ENCODE peak calls at places on chromosome 10, in six cellular contexts. D is HepG2, A is HCT116, M is H1, T is K562, E is GM12878. K is an unnamed sample.

GRCh38 chr10:317219-317868 is 182.1 kb downstream of the ZMYND11 start:
- DNase-seq in A (no peak), D (no peak), T (no peak), M (no peak), E (peak), K (no peak)

GRCh38 chr10:78437407-78437768 is 403.7 kb downstream of the RPS24 start:
- DNase-seq in E (no peak), T (no peak), M (no peak), A (no peak), D (no peak), K (no peak)

GRCh38 chr10:28938745-28939144 is 261.4 kb downstream of the BAMBI start:
- DNase-seq in D (no peak), M (no peak), E (no peak), T (no peak), A (no peak), K (no peak)

GRCh38 chr10:133359554-133359971 is 1.7 kb upstream of the FUOM start:
- DNase-seq in T (peak), E (no peak), A (no peak), M (no peak), D (peak), K (no peak)

GRCh38 chr10:92538231-92538958 is 35.5 kb downstream of the IDE start:
- DNase-seq in D (no peak), M (no peak), E (no peak), T (no peak), A (no peak), K (no peak)

GRCh38 chr10:36534471-36535002 is 590.9 kb upstream of the ANKRD30A start:
- DNase-seq in D (no peak), M (no peak), A (no peak), T (no peak), E (no peak), K (no peak)

GRCh38 chr10:1243486-1244182 is 187.4 kb downstream of the WDR37 start:
- DNase-seq in A (no peak), E (no peak), T (peak), D (no peak), M (peak), K (peak)

GRCh38 chr10:119030421-119031250 is 1.1 kb downstream of the NANOS1 start:
- DNase-seq in E (peak), T (peak), M (peak), A (peak), D (peak), K (peak)

GRCh38 chr10:104339469-104340098 is 1.3 kb upstream of the ITPRIP start:
- DNase-seq in A (no peak), E (no peak), T (peak), M (peak), D (peak), K (no peak)

GRCh38 chr10:17607603-17608332 is 9.4 kb downstream of the HACD1 start:
- DNase-seq in M (no peak), A (peak), D (peak), E (no peak), T (peak), K (no peak)

GRCh38 chr10:114492351-114493037 is 88.2 kb upstream of the AFAP1L2 start:
- DNase-seq in E (no peak), D (no peak), A (no peak), M (no peak), T (no peak), K (no peak)

GRCh38 chr10:106582291-106582690 is 582.2 kb downstream of the SORCS1 start:
- DNase-seq in T (no peak), A (no peak), D (no peak), M (no peak), E (no peak), K (no peak)

GRCh38 chr10:73998623-73999622 is 1.0 kb downstream of the VCL start:
- DNase-seq in M (peak), E (no peak), T (peak), D (peak), A (peak), K (peak)

GRCh38 chr10:102555781-102556328 is 52.1 kb downstream of the SUFU start:
- DNase-seq in T (no peak), D (no peak), A (no peak), M (no peak), E (no peak), K (no peak)
- TF ChIP-seq ATF3 in T (no peak), D (no peak), A (no peak), M (no peak), E (no peak), K (no peak)

DNA sequence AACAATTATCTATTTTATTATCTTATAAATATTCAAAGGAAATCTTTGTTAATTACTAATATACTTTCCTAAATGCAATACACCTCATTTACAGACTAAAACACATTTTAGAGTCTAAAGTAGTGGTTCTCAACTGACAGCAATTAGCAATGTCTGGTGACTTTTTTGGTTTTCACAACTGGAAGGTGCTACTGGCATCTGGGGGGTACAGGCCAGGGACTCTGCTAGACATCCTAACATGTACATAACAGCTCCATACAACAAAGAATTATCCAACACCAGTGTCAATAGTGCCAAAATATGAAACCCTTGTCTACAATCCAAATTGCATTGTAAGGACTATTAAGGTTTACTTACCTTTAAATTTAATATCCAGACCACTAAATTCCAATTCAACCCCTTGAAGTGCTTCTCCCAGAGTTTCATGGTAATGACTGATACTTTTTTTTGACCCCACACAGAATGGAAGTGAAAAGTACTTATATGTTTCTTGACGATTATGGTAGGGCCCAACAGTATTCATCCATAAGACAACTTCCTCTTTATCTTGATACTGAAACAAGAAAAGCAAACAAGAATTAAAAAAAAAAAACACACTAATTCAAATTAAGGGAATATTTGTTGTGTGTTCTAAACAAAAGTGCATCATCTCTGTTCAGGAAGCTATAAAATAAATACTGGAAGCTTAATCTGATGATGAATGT is 10.4 kb downstream of the TM9SF3 start:
- DNase-seq in T (no peak), E (no peak), A (no peak), D (no peak), M (no peak), K (no peak)
- TF ChIP-seq ATF3 in T (no peak), E (no peak), A (no peak), D (no peak), M (no peak), K (no peak)

GRCh38 chr10:63753807-63754206 is 232.6 kb downstream of the REEP3 start:
- DNase-seq in D (no peak), A (no peak), T (no peak), E (no peak), M (no peak), K (no peak)
- TF ChIP-seq ATF3 in D (no peak), A (no peak), T (no peak), E (no peak), M (no peak), K (no peak)

GRCh38 chr10:80541144-80541750 is 3.5 kb downstream of the SH2D4B start:
- DNase-seq in T (no peak), E (peak), M (peak), A (no peak), D (no peak), K (no peak)

GRCh38 chr10:80542053-80542452 is 4.4 kb downstream of the SH2D4B start:
- DNase-seq in M (peak), D (peak), E (no peak), A (no peak), T (no peak), K (no peak)

GRCh38 chr10:80544316-80544953 is 6.7 kb downstream of the SH2D4B start:
- DNase-seq in M (peak), A (no peak), E (no peak), D (no peak), T (no peak), K (no peak)

GRCh38 chr10:80540644-80541143 is 3.0 kb downstream of the SH2D4B start:
- DNase-seq in T (no peak), E (peak), D (no peak), A (no peak), M (no peak), K (no peak)

DNA sequence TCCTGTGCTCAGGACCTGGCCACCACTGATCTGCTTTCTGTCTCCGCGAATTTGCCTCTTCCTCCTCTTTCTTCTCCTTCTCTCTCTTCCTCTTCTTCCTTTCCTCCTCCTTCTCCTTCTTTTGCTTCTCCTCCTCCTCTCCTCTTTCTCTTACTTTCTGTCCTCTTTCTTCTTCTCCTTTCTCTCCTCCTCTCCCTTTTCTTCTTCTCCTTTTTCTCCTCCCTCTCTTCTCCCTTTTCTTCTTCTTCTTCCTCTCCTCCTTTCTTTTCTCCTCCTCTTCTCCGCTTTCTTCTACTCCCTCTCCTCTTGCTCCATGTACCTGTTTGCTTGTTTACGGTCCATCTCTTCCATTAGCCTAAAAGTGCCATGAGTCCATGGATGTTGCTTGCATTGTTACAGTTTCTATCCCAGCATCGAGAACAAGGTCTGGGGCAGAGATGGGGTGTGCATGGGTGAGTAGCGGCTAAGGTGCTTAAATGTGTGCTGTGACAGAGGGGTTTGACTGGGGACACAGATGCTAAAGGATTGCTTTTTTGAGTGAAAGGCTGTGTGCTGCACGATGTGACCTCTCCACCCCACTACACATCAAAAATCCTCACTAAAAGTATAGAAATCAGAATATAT is 7.7 kb downstream of the SH2D4B start:
- DNase-seq in E (no peak), D (no peak), T (no peak), A (no peak), M (peak), K (no peak)
- TF ChIP-seq ATF3 in E (no peak), D (no peak), T (no peak), A (no peak), M (no peak), K (no peak)

DNA sequence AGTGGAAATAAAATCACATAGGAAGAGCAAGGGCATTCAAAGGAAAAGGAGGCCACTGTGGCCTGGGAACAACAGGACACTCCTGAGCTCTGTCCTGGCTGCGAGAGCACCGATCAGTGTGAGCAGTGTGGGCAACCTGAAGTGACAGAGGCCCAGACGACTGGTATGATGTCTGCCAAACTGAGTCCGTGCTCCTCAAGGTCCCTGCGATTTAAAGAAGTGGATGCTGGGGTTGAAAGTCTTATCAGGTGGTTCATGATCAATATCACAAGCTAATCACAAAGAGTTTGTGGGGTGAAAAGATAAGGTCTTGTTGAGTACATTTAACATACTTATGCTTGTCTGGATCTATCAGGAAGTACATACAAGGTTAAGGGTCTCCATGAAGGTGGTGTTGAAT is 176.5 kb downstream of the ZNF438 start:
- DNase-seq in T (no peak), E (no peak), A (no peak), D (no peak), M (no peak), K (no peak)
- TF ChIP-seq ATF3 in T (no peak), E (no peak), A (no peak), D (no peak), M (no peak), K (no peak)

GRCh38 chr10:43574035-43574892 is at the start of gene ZNF239:
- DNase-seq in A (peak), T (peak), M (peak), D (no peak), E (no peak), K (peak)
- TF ChIP-seq ATF3 in A (no peak), T (no peak), M (no peak), D (no peak), E (no peak), K (no peak)

DNA sequence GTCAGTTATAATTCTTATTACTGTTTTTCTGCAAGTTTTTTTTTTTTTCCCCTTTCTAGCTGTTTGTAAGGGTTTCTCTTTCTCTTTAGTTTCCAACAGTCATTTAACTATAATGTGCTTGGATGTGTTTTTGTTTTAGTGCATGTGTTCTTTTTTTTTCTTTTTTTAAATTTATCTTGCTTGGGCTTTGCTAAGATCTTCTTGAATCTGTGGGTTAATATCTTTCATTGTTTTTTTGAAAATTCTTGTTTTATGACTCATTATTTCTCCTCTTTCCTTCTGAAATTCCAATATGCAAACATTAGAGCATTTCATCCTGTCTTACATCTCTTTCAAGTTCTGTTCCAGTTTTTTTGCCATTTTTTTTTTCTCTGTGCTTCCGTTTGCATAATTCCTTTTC is 5.7 kb upstream of the HK1 start:
- DNase-seq in M (no peak), T (no peak), A (no peak), E (no peak), D (no peak), K (no peak)
- TF ChIP-seq ATF3 in M (no peak), T (peak), A (no peak), E (no peak), D (no peak), K (no peak)

DNA sequence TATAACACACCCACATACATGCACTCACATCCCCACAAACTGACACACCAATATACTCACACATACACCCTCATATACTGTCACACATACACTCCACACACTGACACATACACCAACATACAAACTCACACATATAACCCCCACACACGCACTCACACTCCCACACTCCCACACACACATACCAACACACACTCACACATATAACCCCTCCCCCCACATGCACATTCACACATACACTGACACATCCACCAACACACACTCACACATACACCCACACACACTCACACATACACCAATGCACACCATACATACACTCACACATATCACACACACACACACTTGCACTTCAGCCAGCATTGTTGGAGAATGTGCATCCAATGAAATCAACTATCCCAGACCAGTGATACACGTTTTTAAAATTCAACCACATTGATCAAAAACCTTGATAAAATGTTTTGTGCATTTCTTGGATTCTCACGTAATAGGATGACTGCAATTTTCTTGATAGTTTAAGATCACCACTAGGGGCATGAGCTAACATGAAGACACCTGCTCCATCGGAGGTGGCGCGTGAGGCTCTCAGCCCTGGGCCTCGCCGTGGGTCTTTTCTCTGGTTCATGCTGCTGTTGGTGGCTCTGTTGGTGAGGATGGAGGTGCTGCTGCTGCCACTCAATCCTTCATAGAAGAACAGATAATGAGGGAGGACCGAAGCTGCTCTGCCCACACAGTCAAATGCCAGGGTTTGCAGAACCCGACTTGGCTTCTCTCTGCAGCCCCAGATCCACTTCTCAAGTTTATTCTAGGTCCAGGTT is 32.1 kb upstream of the CHST15 start:
- DNase-seq in T (no peak), M (no peak), E (no peak), D (peak), A (peak), K (peak)
- TF ChIP-seq ATF3 in T (no peak), M (no peak), E (no peak), D (no peak), A (no peak), K (no peak)

DNA sequence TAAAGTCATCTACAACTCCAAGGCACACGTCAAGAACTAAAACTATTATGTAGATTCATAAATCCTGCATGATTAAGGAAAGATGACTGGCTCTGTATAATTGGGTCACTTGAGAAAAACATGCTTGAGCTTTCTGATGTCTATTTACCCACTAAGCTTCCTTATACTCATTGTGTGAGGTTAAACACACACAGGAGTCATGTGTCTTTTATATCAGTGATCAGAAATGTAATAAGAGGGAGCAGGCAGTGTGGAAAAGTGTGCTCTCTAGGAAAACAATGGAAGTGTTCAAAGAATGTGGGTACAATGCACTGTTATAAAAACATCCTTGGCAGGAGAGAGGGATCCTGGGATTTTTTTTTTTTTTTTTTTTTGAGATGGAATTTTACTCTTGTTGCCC is 108.6 kb upstream of the ARID5B start:
- DNase-seq in A (no peak), T (no peak), E (no peak), D (no peak), M (no peak), K (no peak)
- TF ChIP-seq ATF3 in A (no peak), T (no peak), E (no peak), D (no peak), M (no peak), K (no peak)

K was measured in WTC11.